ENCODE peak calls at places on chromosomes 11 and 22, in six cellular contexts. One of them, this sample, is unnamed.

GRCh38 chr11:65424200-65425104 is 1.9 kb downstream of the NEAT1 start:
- DNase-seq in OCI-LY7: peak; percentile 71
- DNase-seq in left ventricle myocardium inferior: peak; percentile 50
- DNase-seq in heart left ventricle: peak; percentile 57
- DNase-seq in IMR-90: peak; percentile 54
- DNase-seq in lung: no peak
- DNase-seq in this sample: peak; percentile 70

GRCh38 chr22:35631597-35631996 is 14.5 kb upstream of the MB start:
- DNase-seq in OCI-LY7: peak; percentile 79
- DNase-seq in left ventricle myocardium inferior: no peak
- DNase-seq in heart left ventricle: no peak
- DNase-seq in IMR-90: no peak
- DNase-seq in lung: no peak
- DNase-seq in this sample: peak; percentile 70

GRCh38 chr22:37229805-37230672 is 14.0 kb downstream of the RAC2 start:
- DNase-seq in OCI-LY7: peak; percentile 92
- DNase-seq in left ventricle myocardium inferior: peak; percentile 46
- DNase-seq in heart left ventricle: peak; percentile 48
- DNase-seq in IMR-90: peak; percentile 51
- DNase-seq in lung: peak; percentile 56
- DNase-seq in this sample: peak; percentile 58

GRCh38 chr11:69325446-69325845 is 31.5 kb downstream of the MYEOV start:
- DNase-seq in OCI-LY7: no peak
- DNase-seq in left ventricle myocardium inferior: no peak
- DNase-seq in heart left ventricle: no peak
- DNase-seq in IMR-90: no peak
- DNase-seq in lung: no peak
- DNase-seq in this sample: no peak

GRCh38 chr11:8699903-8700302 is 17.3 kb downstream of the RPL27A start:
- DNase-seq in OCI-LY7: no peak
- DNase-seq in left ventricle myocardium inferior: no peak
- DNase-seq in heart left ventricle: no peak
- DNase-seq in IMR-90: peak; percentile 55
- DNase-seq in lung: no peak
- DNase-seq in this sample: no peak

GRCh38 chr22:25120093-25120561 is 79.5 kb upstream of the CRYBB3 start:
- DNase-seq in OCI-LY7: no peak
- DNase-seq in left ventricle myocardium inferior: no peak
- DNase-seq in heart left ventricle: peak; percentile 42
- DNase-seq in IMR-90: no peak
- DNase-seq in lung: no peak
- DNase-seq in this sample: peak; percentile 77

GRCh38 chr22:50434849-50435700 is 39.8 kb downstream of the SBF1 start:
- DNase-seq in OCI-LY7: no peak
- DNase-seq in left ventricle myocardium inferior: no peak
- DNase-seq in heart left ventricle: no peak
- DNase-seq in IMR-90: no peak
- DNase-seq in lung: no peak
- DNase-seq in this sample: no peak

GRCh38 chr11:76174330-76174729 is 32.0 kb downstream of the WNT11 start:
- DNase-seq in OCI-LY7: no peak
- DNase-seq in left ventricle myocardium inferior: no peak
- DNase-seq in heart left ventricle: no peak
- DNase-seq in IMR-90: no peak
- DNase-seq in lung: no peak
- DNase-seq in this sample: no peak

GRCh38 chr11:70078095-70078795 is at the start of gene ANO1:
- DNase-seq in OCI-LY7: no peak
- DNase-seq in left ventricle myocardium inferior: peak; percentile 34
- DNase-seq in heart left ventricle: no peak
- DNase-seq in IMR-90: peak; percentile 19
- DNase-seq in lung: no peak
- DNase-seq in this sample: no peak

GRCh38 chr11:102471474-102471873 is 18.9 kb upstream of the TMEM123 start:
- DNase-seq in OCI-LY7: no peak
- DNase-seq in left ventricle myocardium inferior: no peak
- DNase-seq in heart left ventricle: no peak
- DNase-seq in IMR-90: no peak
- DNase-seq in lung: no peak
- DNase-seq in this sample: no peak

GRCh38 chr11:33557201-33557600 is 143.4 kb downstream of the C11orf91 start:
- DNase-seq in OCI-LY7: no peak
- DNase-seq in left ventricle myocardium inferior: no peak
- DNase-seq in heart left ventricle: no peak
- DNase-seq in IMR-90: peak; percentile 80
- DNase-seq in lung: no peak
- DNase-seq in this sample: no peak

GRCh38 chr11:14645247-14645912 is 1.8 kb downstream of the PDE3B start:
- DNase-seq in OCI-LY7: no peak
- DNase-seq in left ventricle myocardium inferior: no peak
- DNase-seq in heart left ventricle: no peak
- DNase-seq in IMR-90: peak; percentile 31
- DNase-seq in lung: no peak
- DNase-seq in this sample: no peak

GRCh38 chr22:46649176-46650077 is 29.2 kb downstream of the GRAMD4 start:
- DNase-seq in OCI-LY7: no peak
- DNase-seq in left ventricle myocardium inferior: peak; percentile 63
- DNase-seq in heart left ventricle: peak; percentile 72
- DNase-seq in IMR-90: peak; percentile 71
- DNase-seq in lung: no peak
- DNase-seq in this sample: no peak

GRCh38 chr11:10456519-10456918 is 1.5 kb downstream of the AMPD3 start:
- DNase-seq in OCI-LY7: peak; percentile 85
- DNase-seq in left ventricle myocardium inferior: no peak
- DNase-seq in heart left ventricle: no peak
- DNase-seq in IMR-90: no peak
- DNase-seq in lung: peak; percentile 26
- DNase-seq in this sample: no peak

GRCh38 chr11:76119032-76119431 is 87.3 kb downstream of the WNT11 start:
- DNase-seq in OCI-LY7: no peak
- DNase-seq in left ventricle myocardium inferior: no peak
- DNase-seq in heart left ventricle: no peak
- DNase-seq in IMR-90: no peak
- DNase-seq in lung: no peak
- DNase-seq in this sample: no peak

GRCh38 chr11:12480401-12480800 is 103.0 kb downstream of the PARVA start:
- DNase-seq in OCI-LY7: no peak
- DNase-seq in left ventricle myocardium inferior: no peak
- DNase-seq in heart left ventricle: no peak
- DNase-seq in IMR-90: no peak
- DNase-seq in lung: no peak
- DNase-seq in this sample: no peak

GRCh38 chr22:47245786-47246185 is 483.3 kb downstream of the TBC1D22A start:
- DNase-seq in OCI-LY7: no peak
- DNase-seq in left ventricle myocardium inferior: no peak
- DNase-seq in heart left ventricle: no peak
- DNase-seq in IMR-90: no peak
- DNase-seq in lung: peak; percentile 6
- DNase-seq in this sample: no peak

GRCh38 chr11:8081591-8082021 is 595 bp downstream of the TUB start:
- DNase-seq in OCI-LY7: no peak
- DNase-seq in left ventricle myocardium inferior: no peak
- DNase-seq in heart left ventricle: no peak
- DNase-seq in IMR-90: peak; percentile 22
- DNase-seq in lung: no peak
- DNase-seq in this sample: no peak

GRCh38 chr22:22890085-22890484 is 2.5 kb downstream of the IGLL5 start:
- DNase-seq in OCI-LY7: no peak
- DNase-seq in left ventricle myocardium inferior: no peak
- DNase-seq in heart left ventricle: no peak
- DNase-seq in IMR-90: no peak
- DNase-seq in lung: no peak
- DNase-seq in this sample: no peak

GRCh38 chr11:61022311-61023085 is 51.0 kb downstream of the CD6 start:
- DNase-seq in OCI-LY7: no peak
- DNase-seq in left ventricle myocardium inferior: no peak
- DNase-seq in heart left ventricle: no peak
- DNase-seq in IMR-90: no peak
- DNase-seq in lung: no peak
- DNase-seq in this sample: no peak

GRCh38 chr22:37560682-37561208 is 465 bp downstream of the CDC42EP1 start:
- DNase-seq in OCI-LY7: no peak
- DNase-seq in left ventricle myocardium inferior: peak; percentile 69
- DNase-seq in heart left ventricle: peak; percentile 82
- DNase-seq in IMR-90: peak; percentile 53
- DNase-seq in lung: no peak
- DNase-seq in this sample: no peak

GRCh38 chr11:124763156-124763947 is 1.3 kb upstream of the ESAM start:
- DNase-seq in OCI-LY7: peak; percentile 86
- DNase-seq in left ventricle myocardium inferior: peak; percentile 88
- DNase-seq in heart left ventricle: peak; percentile 87
- DNase-seq in IMR-90: peak; percentile 60
- DNase-seq in lung: peak; percentile 88
- DNase-seq in this sample: peak; percentile 94

GRCh38 chr22:30292069-30292970 is 3.0 kb upstream of the CASTOR1 start:
- DNase-seq in OCI-LY7: no peak
- DNase-seq in left ventricle myocardium inferior: no peak
- DNase-seq in heart left ventricle: no peak
- DNase-seq in IMR-90: no peak
- DNase-seq in lung: no peak
- DNase-seq in this sample: no peak

GRCh38 chr11:58787903-58788302 is 56.2 kb upstream of the GLYAT start:
- DNase-seq in OCI-LY7: no peak
- DNase-seq in left ventricle myocardium inferior: no peak
- DNase-seq in heart left ventricle: no peak
- DNase-seq in IMR-90: peak; percentile 41
- DNase-seq in lung: no peak
- DNase-seq in this sample: no peak

GRCh38 chr11:15536438-15536837 is 421.7 kb downstream of the INSC start:
- DNase-seq in OCI-LY7: no peak
- DNase-seq in left ventricle myocardium inferior: no peak
- DNase-seq in heart left ventricle: no peak
- DNase-seq in IMR-90: no peak
- DNase-seq in lung: no peak
- DNase-seq in this sample: no peak

GRCh38 chr11:61111786-61112517 is 9.7 kb downstream of the CD5 start:
- DNase-seq in OCI-LY7: no peak
- DNase-seq in left ventricle myocardium inferior: no peak
- DNase-seq in heart left ventricle: no peak
- DNase-seq in IMR-90: no peak
- DNase-seq in lung: no peak
- DNase-seq in this sample: no peak

GRCh38 chr22:43484227-43484626 is 72.4 kb downstream of the MPPED1 start:
- DNase-seq in OCI-LY7: no peak
- DNase-seq in left ventricle myocardium inferior: no peak
- DNase-seq in heart left ventricle: no peak
- DNase-seq in IMR-90: no peak
- DNase-seq in lung: no peak
- DNase-seq in this sample: no peak

GRCh38 chr11:4454031-4454430 is 4.9 kb downstream of the OR52K2 start:
- DNase-seq in OCI-LY7: no peak
- DNase-seq in left ventricle myocardium inferior: no peak
- DNase-seq in heart left ventricle: no peak
- DNase-seq in IMR-90: no peak
- DNase-seq in lung: no peak
- DNase-seq in this sample: no peak

GRCh38 chr22:26318975-26319374 is 110.1 kb upstream of the ASPHD2 start:
- DNase-seq in OCI-LY7: no peak
- DNase-seq in left ventricle myocardium inferior: no peak
- DNase-seq in heart left ventricle: no peak
- DNase-seq in IMR-90: no peak
- DNase-seq in lung: no peak
- DNase-seq in this sample: no peak

GRCh38 chr11:126534141-126534805 is 178.8 kb downstream of the ST3GAL4 start:
- DNase-seq in OCI-LY7: no peak
- DNase-seq in left ventricle myocardium inferior: no peak
- DNase-seq in heart left ventricle: no peak
- DNase-seq in IMR-90: no peak
- DNase-seq in lung: no peak
- DNase-seq in this sample: no peak

GRCh38 chr22:48431014-48431413 is 1396.7 kb downstream of the BRD1 start:
- DNase-seq in OCI-LY7: no peak
- DNase-seq in left ventricle myocardium inferior: no peak
- DNase-seq in heart left ventricle: no peak
- DNase-seq in IMR-90: no peak
- DNase-seq in lung: no peak
- DNase-seq in this sample: no peak
- H3K9me3 ChIP-seq in OCI-LY7: no peaks in the 10 kb centered on the region
- H3K9me3 ChIP-seq in left ventricle myocardium inferior: no peaks in the 10 kb centered on the region
- H3K9me3 ChIP-seq in heart left ventricle: no peaks in the 10 kb centered on the region
- H3K9me3 ChIP-seq in IMR-90: peaks cover 61% of the 10 kb centered on the region
- H3K9me3 ChIP-seq in lung: no peaks in the 10 kb centered on the region
- H3K9me3 ChIP-seq in this sample: no peaks in the 10 kb centered on the region

DNA sequence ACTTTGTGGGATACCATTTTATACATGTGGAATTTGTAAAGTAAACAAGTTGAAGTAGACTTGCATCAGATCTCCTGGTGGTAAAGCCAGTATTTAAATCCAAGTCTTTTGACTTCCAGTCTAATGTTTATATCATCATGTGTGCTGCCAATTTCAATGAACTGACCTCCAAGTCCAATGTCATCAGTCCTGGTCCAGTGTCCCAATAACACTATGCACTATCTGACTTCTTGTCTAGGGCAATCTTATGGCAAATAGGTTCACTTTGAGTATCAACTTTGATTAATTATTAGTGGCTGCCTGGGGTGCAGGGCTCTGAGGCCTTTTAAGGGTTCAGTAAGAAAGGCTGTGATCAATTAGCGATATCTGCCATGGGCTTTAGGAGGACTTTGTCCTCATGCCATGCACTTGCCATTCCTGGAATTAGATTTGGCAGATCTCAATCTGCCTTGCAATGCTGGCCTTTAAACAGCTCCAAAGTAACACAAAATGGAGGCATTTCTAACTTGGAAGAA is 9.6 kb upstream of the PTS start:
- DNase-seq in OCI-LY7: no peak
- DNase-seq in left ventricle myocardium inferior: no peak
- DNase-seq in heart left ventricle: no peak
- DNase-seq in IMR-90: peak; percentile 83
- DNase-seq in lung: no peak
- DNase-seq in this sample: no peak
- TF ChIP-seq CTCF in OCI-LY7: no peak
- TF ChIP-seq CTCF in left ventricle myocardium inferior: no peak
- TF ChIP-seq CTCF in heart left ventricle: no peak
- TF ChIP-seq CTCF in IMR-90: no peak
- TF ChIP-seq CTCF in lung: no peak
- TF ChIP-seq CTCF in this sample: no peak

DNA sequence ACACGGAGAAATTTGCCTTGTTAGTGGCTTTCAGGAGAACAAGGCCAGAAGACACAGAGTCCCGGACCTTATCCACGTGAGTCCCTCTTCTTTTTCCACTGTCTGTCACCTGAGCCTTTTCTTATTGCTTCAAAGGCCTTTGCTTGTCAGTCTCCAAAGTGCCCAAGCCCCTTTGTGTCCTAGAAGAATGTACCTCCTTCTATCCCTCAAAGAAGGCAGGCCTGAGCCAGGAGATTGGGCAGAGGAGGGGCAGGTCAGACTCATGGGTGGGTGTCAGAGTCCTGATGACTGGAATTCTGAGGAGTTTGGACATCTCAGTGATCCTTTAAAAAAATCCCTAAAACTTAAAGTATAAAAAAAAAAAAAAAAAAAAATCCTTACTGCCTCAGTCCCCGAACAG is 299.6 kb upstream of the NCAM1 start:
- DNase-seq in OCI-LY7: no peak
- DNase-seq in left ventricle myocardium inferior: no peak
- DNase-seq in heart left ventricle: no peak
- DNase-seq in IMR-90: no peak
- DNase-seq in lung: no peak
- DNase-seq in this sample: no peak
- H3K4me1 ChIP-seq in OCI-LY7: no peaks in the 10 kb centered on the region
- H3K4me1 ChIP-seq in left ventricle myocardium inferior: peaks cover 18% of the 10 kb centered on the region
- H3K4me1 ChIP-seq in heart left ventricle: no peaks in the 10 kb centered on the region
- H3K4me1 ChIP-seq in IMR-90: no peaks in the 10 kb centered on the region
- H3K4me1 ChIP-seq in lung: no peaks in the 10 kb centered on the region
- H3K4me1 ChIP-seq in this sample: no peaks in the 10 kb centered on the region

GRCh38 chr11:134478176-134478575 is 66.1 kb upstream of the B3GAT1 start:
- DNase-seq in OCI-LY7: no peak
- DNase-seq in left ventricle myocardium inferior: no peak
- DNase-seq in heart left ventricle: no peak
- DNase-seq in IMR-90: no peak
- DNase-seq in lung: no peak
- DNase-seq in this sample: no peak
- H3K9me3 ChIP-seq in OCI-LY7: no peaks in the 10 kb centered on the region
- H3K9me3 ChIP-seq in left ventricle myocardium inferior: no peaks in the 10 kb centered on the region
- H3K9me3 ChIP-seq in heart left ventricle: no peaks in the 10 kb centered on the region
- H3K9me3 ChIP-seq in IMR-90: peaks cover 65% of the 10 kb centered on the region
- H3K9me3 ChIP-seq in lung: no peaks in the 10 kb centered on the region
- H3K9me3 ChIP-seq in this sample: no peaks in the 10 kb centered on the region

This sample was measured in colonic mucosa.